ENCODE peak calls at places on chromosome 2, in six cellular contexts. Y is activated CD4-positive, alpha-beta T cell treated with anti-CD3 and anti-CD28 coated beads, Interleukin-2, amount 50 U/mL, for 4 hours; A is AG04450; M is NCI-H460; R is memory B cell; L is testis. Z is an unnamed sample.

GRCh38 chr2:165535443-165535842 is 65.9 kb downstream of the CSRNP3 start:
- DNase-seq in Y (no peak), A (no peak), M (no peak), R (no peak), L (no peak), Z (no peak)

GRCh38 chr2:151198646-151199045 is 63.0 kb downstream of the RBM43 start:
- DNase-seq in Y (no peak), A (no peak), M (no peak), R (no peak), L (no peak), Z (no peak)

GRCh38 chr2:238286551-238286950 is 1.9 kb downstream of the PER2 start:
- DNase-seq in Y (no peak), A (peak), M (no peak), R (no peak), L (peak), Z (no peak)

GRCh38 chr2:63817382-63817781 is 24.3 kb upstream of the UGP2 start:
- DNase-seq in Y (no peak), A (no peak), M (no peak), R (no peak), L (no peak), Z (peak)

GRCh38 chr2:199160677-199161465 is 296.9 kb downstream of the SATB2 start:
- DNase-seq in Y (no peak), A (peak), M (no peak), R (no peak), L (peak), Z (no peak)

GRCh38 chr2:191255756-191256312 is 10.6 kb downstream of the MYO1B start:
- DNase-seq in Y (no peak), A (no peak), M (no peak), R (no peak), L (no peak), Z (no peak)

GRCh38 chr2:189254268-189254883 is 74.8 kb upstream of the COL5A2 start:
- DNase-seq in Y (no peak), A (peak), M (peak), R (no peak), L (no peak), Z (no peak)

GRCh38 chr2:225103737-225104141 is 61.5 kb upstream of the DOCK10 start:
- DNase-seq in Y (no peak), A (no peak), M (peak), R (no peak), L (no peak), Z (no peak)

GRCh38 chr2:207353836-207354235 is 175.9 kb upstream of the CREB1 start:
- DNase-seq in Y (no peak), A (no peak), M (no peak), R (no peak), L (no peak), Z (no peak)